ENCODE peak calls at places on chromosomes 11 and 22, in ten cellular contexts. U is Peyer's patch, M is cardiac muscle cell, N is brain microvascular endothelial cell, V is sigmoid colon, X is tibial artery, F is fibroblast of lung, O is psoas muscle, I is ascending aorta, D is GM23338. J is an unnamed sample. For H3K36me3, the result is how much of the 10 kb centered on the place peaks cover.

GRCh38 chr11:88552377-88553029 is 215.0 kb upstream of the CTSC start:
- DNase-seq in I (no peak), U (peak), N (peak), O (no peak), D (peak), V (no peak), X (no peak), M (peak), F (peak), J (peak)

GRCh38 chr11:59668188-59668949 is 468 bp downstream of the PATL1 start:
- DNase-seq in U (peak), M (peak), F (peak), X (peak), I (peak), D (peak), N (peak), V (peak), O (peak), J (peak)

GRCh38 chr11:70124321-70125061 is 46.4 kb downstream of the ANO1 start:
- DNase-seq in I (no peak), D (no peak), V (peak), O (no peak), U (no peak), F (no peak), M (no peak), N (no peak), X (peak), J (no peak)

GRCh38 chr11:103878646-103879045 is 157.8 kb upstream of the DDI1 start:
- DNase-seq in O (no peak), I (no peak), D (no peak), X (no peak), N (no peak), U (no peak), F (no peak), V (no peak), M (no peak), J (no peak)

GRCh38 chr22:45554040-45554406 is 51.3 kb downstream of the FBLN1 start:
- DNase-seq in X (no peak), D (no peak), F (no peak), V (no peak), U (no peak), I (no peak), N (no peak), M (no peak), O (peak), J (no peak)

GRCh38 chr22:19638282-19639015 is 75.9 kb upstream of the SEPTIN5 start:
- DNase-seq in X (peak), N (no peak), I (no peak), F (no peak), V (no peak), M (no peak), D (no peak), O (no peak), U (no peak), J (no peak)

GRCh38 chr11:69647349-69647748 is 6.4 kb downstream of the CCND1 start:
- DNase-seq in F (no peak), I (no peak), U (no peak), M (no peak), O (no peak), X (no peak), D (no peak), N (no peak), V (no peak), J (no peak)

GRCh38 chr11:69815973-69816372 is 3.2 kb downstream of the FGF3 start:
- DNase-seq in I (no peak), O (no peak), N (no peak), U (no peak), X (no peak), V (no peak), F (no peak), M (no peak), D (no peak), J (no peak)

GRCh38 chr11:120305286-120305685 is 19.8 kb upstream of the TLCD5 start:
- DNase-seq in V (no peak), O (no peak), U (no peak), D (no peak), I (no peak), M (no peak), F (no peak), X (no peak), N (no peak), J (no peak)

GRCh38 chr22:25068701-25069100 is 116.2 kb downstream of the KIAA1671 start:
- DNase-seq in I (no peak), D (no peak), N (no peak), X (no peak), V (no peak), O (peak), F (no peak), M (no peak), U (peak), J (no peak)

GRCh38 chr22:49925525-49926128 is 7.2 kb downstream of the CRELD2 start:
- DNase-seq in M (no peak), V (no peak), O (no peak), I (no peak), X (no peak), U (peak), F (no peak), N (no peak), D (no peak), J (peak)

GRCh38 chr11:34549271-34549670 is 35.7 kb upstream of the ELF5 start:
- DNase-seq in D (no peak), V (no peak), U (no peak), I (no peak), O (no peak), M (no peak), N (no peak), F (no peak), X (no peak), J (no peak)

GRCh38 chr11:134425413-134425812 is 13.4 kb upstream of the B3GAT1 start:
- DNase-seq in V (no peak), D (no peak), M (no peak), F (no peak), U (no peak), O (no peak), X (no peak), I (no peak), N (no peak), J (no peak)
- H3K4me3 ChIP-seq in V (no peak), D (no peak), M (no peak), F (no peak), U (no peak), O (no peak), X (no peak), I (no peak), N (no peak), J (no peak)

DNA sequence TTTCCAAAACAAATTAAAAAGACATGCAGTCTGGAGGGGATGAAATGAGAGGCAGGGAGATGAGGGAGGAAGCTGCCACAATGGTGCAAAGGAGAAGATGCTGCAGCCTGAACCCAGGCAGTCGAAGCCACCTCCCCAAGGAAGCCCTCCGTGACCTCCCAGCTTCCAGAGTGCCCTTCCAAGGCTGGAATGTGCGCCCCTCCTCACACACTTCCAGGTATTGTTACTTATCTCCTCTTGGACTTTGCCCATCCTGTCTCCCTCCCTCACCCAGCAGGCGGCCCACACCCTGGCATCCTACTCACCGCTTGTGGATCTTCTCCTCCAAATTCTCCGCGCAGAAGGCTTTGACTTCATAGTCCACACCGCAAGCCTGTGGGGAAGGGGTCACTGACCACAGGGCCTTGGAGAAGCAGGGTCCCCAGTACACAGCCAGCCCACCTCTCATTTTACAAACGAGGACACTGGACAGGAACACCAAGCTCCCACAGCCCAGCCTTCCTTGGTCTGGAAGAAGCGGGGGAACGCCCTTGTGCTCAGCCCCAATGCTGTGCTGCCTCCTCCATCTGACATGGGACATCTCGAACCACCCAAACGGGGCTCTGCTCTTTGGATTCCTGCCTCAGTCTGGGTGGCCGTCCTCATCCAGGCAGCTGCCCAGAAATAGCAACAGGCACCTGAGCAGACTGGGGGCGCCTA is 40.3 kb downstream of the TPBGL start:
- DNase-seq in V (peak), N (no peak), D (no peak), F (no peak), X (no peak), O (peak), U (no peak), I (peak), M (no peak), J (no peak)
- H3K36me3 ChIP-seq in V (half or more), N (under half), D (under half), F (under half), X (half or more), O (under half), U (under half), I (under half), M (under half), J (under half)

GRCh38 chr11:62611705-62612365 is 740 bp downstream of the EML3 start:
- DNase-seq in U (no peak), I (no peak), N (no peak), V (peak), X (peak), M (peak), F (peak), O (peak), D (peak), J (peak)
- TF ChIP-seq CTCF in U (no peak), I (no peak), N (peak), V (no peak), X (no peak), M (peak), F (peak), O (no peak), D (no peak), J (no peak)

GRCh38 chr11:21675049-21675616 is 517.8 kb upstream of the ANO5 start:
- DNase-seq in I (no peak), F (no peak), V (no peak), M (no peak), O (no peak), X (no peak), U (no peak), N (no peak), D (no peak), J (no peak)
- H3K4me3 ChIP-seq in I (no peak), F (no peak), V (no peak), M (no peak), O (no peak), X (no peak), U (no peak), N (no peak), D (no peak), J (no peak)

GRCh38 chr11:17102447-17102846 is 25.0 kb upstream of the RPS13 start:
- DNase-seq in X (no peak), V (no peak), O (no peak), D (no peak), I (no peak), F (no peak), N (no peak), U (no peak), M (no peak), J (no peak)
- H3K36me3 ChIP-seq in X (half or more), V (half or more), O (under half), D (half or more), I (half or more), F (under half), N (under half), U (under half), M (half or more), J (under half)

DNA sequence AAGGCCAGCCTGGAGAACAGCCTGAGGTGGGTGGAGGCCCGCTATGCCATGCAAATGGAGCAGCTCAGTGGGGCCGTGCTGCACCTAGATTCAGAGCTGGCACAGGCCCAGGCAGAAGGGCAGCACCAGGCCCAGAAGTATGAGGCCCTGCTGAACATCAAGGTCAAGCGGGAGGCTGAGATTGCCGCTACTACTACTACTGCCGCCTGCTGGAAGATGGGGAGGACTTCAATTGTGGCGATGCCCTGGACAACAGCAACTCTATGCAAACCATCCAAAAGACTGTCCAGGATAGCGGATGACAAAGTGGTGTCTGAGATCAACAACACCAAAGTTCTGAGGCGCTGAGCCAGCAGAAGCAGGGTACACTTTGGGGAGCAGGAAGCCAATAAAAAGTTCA is 3.1 kb upstream of the TMEM218 start:
- DNase-seq in V (no peak), X (no peak), M (no peak), F (no peak), N (no peak), O (no peak), D (peak), U (no peak), I (no peak), J (no peak)
- TF ChIP-seq CTCF in V (no peak), X (no peak), M (peak), F (no peak), N (peak), O (no peak), D (peak), U (no peak), I (no peak), J (no peak)